ENCODE peak calls at places on chromosomes 5 and 9, in ten cellular contexts. P, A, B, C, I, Q, F, D, K and O are unnamed samples.

GRCh38 chr9:76223749-76224340 is 170.4 kb downstream of the RFK start:
- DNase-seq in Q (no peak), I (no peak), P (no peak), F (no peak), A (no peak), C (no peak), B (no peak), K (no peak), D (no peak), O (no peak)

GRCh38 chr9:126957687-126958053 is 43.1 kb downstream of the RALGPS1 start:
- DNase-seq in P (no peak), B (no peak), C (no peak), F (no peak), Q (peak), I (no peak), D (no peak), A (no peak), K (peak), O (no peak)

GRCh38 chr9:25677301-25678146 is 720 bp downstream of the TUSC1 start:
- DNase-seq in P (peak), D (peak), B (no peak), I (no peak), Q (peak), K (peak), C (peak), A (no peak), F (peak), O (peak)

GRCh38 chr5:67992919-67993318 is 222.6 kb upstream of the PIK3R1 start:
- DNase-seq in D (no peak), Q (peak), P (no peak), B (no peak), C (no peak), A (no peak), K (peak), I (no peak), F (no peak), O (no peak)

GRCh38 chr5:42570946-42571625 is 147.8 kb downstream of the GHR start:
- DNase-seq in F (no peak), P (no peak), D (no peak), Q (peak), A (no peak), C (no peak), I (no peak), B (no peak), K (peak), O (no peak)

GRCh38 chr9:110142253-110142652 is 65.7 kb downstream of the C9orf152 start:
- DNase-seq in K (no peak), I (no peak), A (no peak), P (no peak), C (no peak), D (no peak), F (no peak), Q (no peak), B (no peak), O (no peak)

GRCh38 chr5:170442381-170442780 is 53.2 kb upstream of the KCNMB1 start:
- DNase-seq in P (no peak), F (no peak), A (no peak), Q (no peak), C (no peak), I (no peak), B (no peak), D (no peak), K (no peak), O (no peak)

GRCh38 chr5:144332265-144332664 is 161.6 kb downstream of the KCTD16 start:
- DNase-seq in K (no peak), P (no peak), I (no peak), F (no peak), D (no peak), C (no peak), Q (no peak), A (no peak), B (no peak), O (no peak)

GRCh38 chr5:59300930-59301329 is 592.6 kb downstream of the PDE4D start:
- DNase-seq in P (no peak), K (no peak), F (no peak), B (no peak), I (no peak), C (no peak), A (no peak), Q (no peak), D (no peak), O (no peak)

GRCh38 chr5:108326982-108327381 is 54.9 kb downstream of the FBXL17 start:
- DNase-seq in C (no peak), Q (no peak), I (no peak), K (no peak), P (no peak), B (no peak), D (no peak), F (no peak), A (no peak), O (no peak)

GRCh38 chr9:116101516-116101915 is 52.1 kb upstream of the PAPPA start:
- DNase-seq in Q (peak), I (no peak), P (no peak), K (peak), A (no peak), F (no peak), B (no peak), C (no peak), D (no peak), O (no peak)

GRCh38 chr9:98523231-98523901 is 185.4 kb downstream of the GABBR2 start:
- DNase-seq in K (peak), P (no peak), A (no peak), C (no peak), Q (no peak), F (no peak), I (no peak), D (no peak), B (no peak), O (no peak)

GRCh38 chr9:112665347-112665746 is 52.6 kb downstream of the INIP start:
- DNase-seq in I (peak), Q (peak), D (no peak), C (no peak), P (no peak), K (peak), F (no peak), A (no peak), B (peak), O (no peak)

GRCh38 chr9:97502984-97503861 is 1.8 kb downstream of the TMOD1 start:
- DNase-seq in P (no peak), Q (no peak), D (no peak), B (no peak), A (no peak), K (no peak), I (peak), C (no peak), F (no peak), O (no peak)

GRCh38 chr9:97501177-97501971 is at the start of gene TMOD1:
- DNase-seq in A (no peak), B (peak), Q (peak), D (peak), P (peak), K (peak), I (peak), C (peak), F (peak), O (peak)

GRCh38 chr9:97501972-97502221 is 431 bp downstream of the TMOD1 start:
- DNase-seq in K (no peak), C (no peak), Q (no peak), A (no peak), D (no peak), P (no peak), B (no peak), I (no peak), F (no peak), O (no peak)

GRCh38 chr9:97503862-97504210 is 2.4 kb downstream of the TMOD1 start:
- DNase-seq in A (no peak), D (no peak), C (no peak), Q (no peak), F (no peak), P (no peak), I (no peak), B (no peak), K (no peak), O (no peak)

GRCh38 chr9:97502222-97502983 is 937 bp downstream of the TMOD1 start:
- DNase-seq in P (no peak), A (no peak), F (peak), C (peak), B (no peak), I (peak), Q (no peak), K (no peak), D (peak), O (peak)
- TF ChIP-seq CTCF in P (no peak), A (no peak), F (no peak), C (no peak), B (no peak), I (no peak), Q (no peak), K (no peak), D (no peak), O (no peak)

GRCh38 chr5:73312146-73312871 is 136.3 kb downstream of the FOXD1 start:
- DNase-seq in A (no peak), C (no peak), F (no peak), D (no peak), P (no peak), K (peak), I (peak), B (peak), Q (peak), O (no peak)
- TF ChIP-seq CTCF in A (no peak), C (no peak), F (no peak), D (no peak), P (no peak), K (peak), I (peak), B (peak), Q (peak), O (no peak)

GRCh38 chr5:1554410-1554967 is 30.7 kb upstream of the LPCAT1 start:
- DNase-seq in B (no peak), Q (no peak), F (no peak), P (peak), A (no peak), D (no peak), K (no peak), C (no peak), I (no peak), O (no peak)

GRCh38 chr5:1555808-1556681 is 32.3 kb upstream of the LPCAT1 start:
- DNase-seq in P (no peak), F (no peak), D (no peak), Q (no peak), A (no peak), C (no peak), B (no peak), I (no peak), K (no peak), O (no peak)

GRCh38 chr5:1553642-1554409 is 30.1 kb upstream of the LPCAT1 start:
- DNase-seq in I (no peak), A (no peak), B (no peak), K (no peak), Q (no peak), C (no peak), P (peak), F (no peak), D (no peak), O (no peak)

GRCh38 chr5:1557114-1557873 is 33.5 kb upstream of the LPCAT1 start:
- DNase-seq in I (no peak), Q (no peak), D (no peak), K (no peak), A (no peak), B (no peak), C (no peak), F (no peak), P (no peak), O (no peak)

DNA sequence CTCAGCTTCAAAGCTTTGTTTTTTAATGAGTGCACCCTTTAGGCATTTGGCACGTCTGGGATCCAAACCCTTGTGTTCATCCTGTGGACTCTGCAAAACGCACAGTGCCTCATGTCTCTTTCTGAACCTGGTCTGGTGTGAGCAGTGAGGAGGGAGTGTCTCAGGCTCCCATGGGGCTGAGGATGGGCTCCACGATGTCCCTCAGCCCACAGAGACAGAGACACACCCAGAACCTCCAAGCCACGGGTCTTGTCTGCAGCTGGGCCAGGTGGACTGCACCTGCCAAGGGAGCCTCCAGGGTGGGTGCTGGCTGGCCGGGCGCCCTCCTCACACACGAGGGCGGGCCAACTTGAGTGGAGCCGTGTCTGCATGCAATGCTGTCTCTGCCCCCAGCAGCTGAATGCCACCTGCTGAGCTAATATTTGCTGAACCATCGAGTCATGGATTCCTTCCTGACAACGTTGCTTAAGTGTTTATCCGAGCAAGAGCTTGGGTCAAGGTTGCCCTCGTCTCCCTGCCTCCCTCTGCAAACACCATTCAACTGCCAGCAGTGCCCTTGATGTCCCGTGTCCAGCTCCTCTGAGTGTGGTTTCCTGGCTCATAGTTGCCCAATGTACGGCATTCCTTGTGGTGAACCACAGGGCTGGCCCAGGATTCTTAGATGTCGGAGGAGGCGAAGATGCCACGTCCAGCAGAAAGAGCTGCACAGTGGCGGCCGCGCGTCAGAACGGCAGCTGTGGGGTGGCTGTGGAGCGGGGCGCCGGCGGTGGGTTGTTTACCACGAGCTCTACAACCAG is 31.4 kb upstream of the LPCAT1 start:
- DNase-seq in Q (peak), D (no peak), A (no peak), F (no peak), C (no peak), P (no peak), B (peak), I (no peak), K (peak), O (no peak)
- TF ChIP-seq CTCF in Q (no peak), D (no peak), A (no peak), F (no peak), C (no peak), P (no peak), B (no peak), I (no peak), K (no peak), O (no peak)

GRCh38 chr5:149932445-149933350 is 11.9 kb downstream of the PDE6A start:
- DNase-seq in K (no peak), I (no peak), C (peak), A (no peak), F (no peak), Q (no peak), B (no peak), D (no peak), P (no peak), O (no peak)
- TF ChIP-seq CTCF in K (peak), I (no peak), C (peak), A (no peak), F (no peak), Q (peak), B (no peak), D (peak), P (no peak), O (no peak)

DNA sequence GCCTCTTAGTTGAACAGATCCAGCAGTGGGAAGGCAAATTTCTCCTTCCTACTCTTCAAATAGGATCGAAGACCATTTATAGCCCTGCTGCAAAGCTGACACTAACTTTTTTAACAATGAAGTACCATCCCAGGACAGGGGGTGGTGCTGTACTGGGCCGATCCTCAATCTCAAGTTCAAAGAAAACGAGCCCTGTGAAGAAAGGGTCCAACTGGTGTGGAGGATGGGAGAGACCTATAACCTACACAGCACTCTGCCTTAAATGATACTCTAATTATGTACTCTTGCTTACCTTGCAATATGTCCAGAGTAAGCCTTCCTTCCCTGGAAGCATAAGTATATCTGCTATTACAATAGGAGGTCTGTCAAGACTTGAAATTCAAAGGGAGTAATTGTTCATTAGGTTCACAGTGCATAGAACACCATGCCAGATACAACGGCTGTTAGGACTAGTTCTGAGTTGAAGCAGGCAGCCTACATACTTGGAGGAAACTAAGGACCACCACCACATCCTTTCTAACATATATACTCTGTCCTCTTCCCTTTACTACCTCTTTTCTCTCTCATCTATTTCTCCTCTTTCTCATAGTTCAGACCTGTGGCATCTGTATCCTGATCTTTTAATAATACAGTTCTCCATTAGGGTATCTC is 6.2 kb downstream of the ETF1 start:
- DNase-seq in P (no peak), B (peak), K (no peak), I (no peak), C (no peak), Q (no peak), F (no peak), A (no peak), D (no peak), O (no peak)
- TF ChIP-seq CTCF in P (no peak), B (peak), K (peak), I (peak), C (peak), Q (peak), F (no peak), A (no peak), D (peak), O (no peak)

GRCh38 chr9:72728031-72728770 is 206.8 kb downstream of the TMC1 start:
- DNase-seq in K (no peak), I (no peak), A (no peak), D (no peak), C (no peak), B (no peak), Q (no peak), F (no peak), P (no peak), O (no peak)
- TF ChIP-seq CTCF in K (no peak), I (no peak), A (no peak), D (no peak), C (no peak), B (no peak), Q (no peak), F (no peak), P (no peak), O (no peak)

GRCh38 chr5:131268758-131269370 is 5.0 kb downstream of the CDC42SE2 start:
- DNase-seq in F (no peak), D (no peak), P (no peak), B (no peak), I (no peak), C (no peak), Q (no peak), K (peak), A (no peak), O (no peak)

GRCh38 chr5:131263648-131264452 is at the start of gene CDC42SE2:
- DNase-seq in F (peak), B (peak), P (peak), I (peak), Q (peak), K (peak), D (peak), A (peak), C (peak), O (peak)

GRCh38 chr5:131262953-131263541 is 806 bp upstream of the CDC42SE2 start:
- DNase-seq in D (no peak), I (peak), P (no peak), F (no peak), Q (no peak), C (no peak), A (no peak), K (peak), B (peak), O (no peak)

GRCh38 chr5:131264453-131265200 is 774 bp downstream of the CDC42SE2 start:
- DNase-seq in Q (no peak), P (peak), K (peak), I (peak), A (no peak), D (peak), F (peak), B (peak), C (peak), O (peak)

GRCh38 chr5:131265318-131265803 is 1.5 kb downstream of the CDC42SE2 start:
- DNase-seq in F (no peak), D (no peak), C (no peak), A (no peak), B (peak), Q (no peak), P (peak), I (peak), K (peak), O (no peak)
- TF ChIP-seq CTCF in F (peak), D (peak), C (peak), A (peak), B (no peak), Q (peak), P (no peak), I (peak), K (peak), O (no peak)

GRCh38 chr5:111857633-111858032 is 100.6 kb upstream of the NREP start:
- DNase-seq in I (no peak), C (no peak), F (no peak), K (no peak), Q (no peak), B (no peak), P (no peak), A (no peak), D (no peak), O (no peak)
- TF ChIP-seq CTCF in I (no peak), C (no peak), F (no peak), K (no peak), Q (no peak), B (no peak), P (no peak), A (no peak), D (no peak), O (no peak)

DNA sequence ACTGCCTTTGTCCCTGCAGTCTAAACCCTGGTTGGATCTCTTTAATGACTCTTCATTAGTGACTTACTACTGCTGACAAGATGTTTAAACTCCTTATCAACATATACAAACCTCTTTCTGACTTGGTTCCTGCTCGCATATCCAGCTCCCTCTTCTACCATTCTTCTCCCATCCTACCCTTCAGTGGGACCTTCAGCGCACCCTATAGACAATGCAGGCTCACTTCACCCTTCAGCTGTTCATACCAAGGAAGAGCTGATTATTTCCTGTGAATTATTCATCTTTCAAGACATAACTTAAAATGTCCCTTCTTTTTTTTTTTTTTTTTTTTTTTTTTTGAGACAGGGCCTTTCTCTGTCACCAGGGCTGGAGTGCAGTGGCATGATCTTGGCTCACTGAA is 436.5 kb downstream of the KIAA0825 start:
- DNase-seq in A (no peak), B (peak), K (no peak), F (no peak), D (no peak), C (no peak), I (peak), Q (no peak), P (no peak), O (no peak)
- TF ChIP-seq CTCF in A (no peak), B (peak), K (no peak), F (no peak), D (no peak), C (no peak), I (peak), Q (no peak), P (no peak), O (no peak)

DNA sequence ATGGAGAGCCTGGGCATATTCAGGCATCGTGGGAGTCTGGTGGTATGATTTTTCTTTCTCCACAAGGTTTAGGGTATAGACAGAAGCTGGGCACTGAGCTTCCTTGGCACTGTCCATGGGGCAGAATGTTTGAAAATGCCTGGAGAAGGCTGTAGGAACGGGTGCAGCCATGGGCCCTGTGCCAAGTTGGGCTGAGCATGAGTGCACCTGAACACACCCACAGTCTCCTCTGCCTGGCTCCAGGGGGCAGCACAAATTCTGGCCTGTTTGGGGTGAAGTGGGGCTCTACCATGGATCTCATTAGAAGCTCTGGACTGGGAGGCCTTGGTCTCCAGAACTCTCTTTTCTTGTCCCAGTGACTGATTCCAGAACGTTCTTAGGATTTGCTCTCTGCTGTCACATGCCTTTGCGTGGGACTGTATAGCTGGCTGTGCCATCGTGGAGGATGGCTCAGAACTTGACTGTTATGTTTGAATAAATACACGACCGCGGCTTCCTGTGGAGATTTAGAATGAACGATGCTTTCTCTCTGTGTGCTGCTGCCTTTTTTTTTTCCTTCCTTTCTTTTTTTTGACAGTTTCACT is 229.8 kb downstream of the FANCC start:
- DNase-seq in Q (no peak), C (no peak), K (no peak), P (no peak), I (peak), B (peak), A (no peak), D (no peak), F (no peak), O (no peak)
- TF ChIP-seq CTCF in Q (no peak), C (peak), K (peak), P (no peak), I (no peak), B (peak), A (peak), D (peak), F (no peak), O (no peak)